ENCODE peak calls at places on chromosomes 3 and 15, in four cellular contexts. Q, G, F and N are unnamed samples.

GRCh38 chr15:68403161-68403941 is 28.6 kb downstream of the ITGA11 start:
- DNase-seq in Q (no peak), F (no peak), G (no peak), N (no peak)

GRCh38 chr15:81786776-81787175 is 259.0 kb downstream of the MEX3B start:
- DNase-seq in Q (no peak), G (no peak), F (no peak), N (no peak)

GRCh38 chr15:57384816-57385215 is 8.5 kb downstream of the CGNL1 start:
- DNase-seq in Q (no peak), G (no peak), F (peak), N (no peak)

GRCh38 chr15:43187544-43188155 is 2.4 kb downstream of the CCNDBP1 start:
- DNase-seq in F (peak), Q (peak), G (no peak), N (no peak)

GRCh38 chr3:46463868-46464241 is 850 bp downstream of the LTF start:
- DNase-seq in Q (no peak), F (no peak), G (no peak), N (no peak)

GRCh38 chr3:45616158-45616557 is 21.6 kb downstream of the LIMD1 start:
- DNase-seq in G (no peak), Q (no peak), F (no peak), N (no peak)

GRCh38 chr3:10468611-10469354 is 36.6 kb downstream of the ATP2B2 start:
- DNase-seq in F (no peak), G (no peak), Q (no peak), N (no peak)

GRCh38 chr15:91289324-91289723 is 189.3 kb downstream of the SV2B start:
- DNase-seq in G (no peak), Q (no peak), F (no peak), N (no peak)

GRCh38 chr15:93036922-93037321 is 52.1 kb downstream of the RGMA start:
- DNase-seq in F (no peak), Q (no peak), G (no peak), N (no peak)

GRCh38 chr15:61822511-61822910 is 237.7 kb downstream of the VPS13C start:
- DNase-seq in Q (no peak), G (no peak), F (no peak), N (no peak)

GRCh38 chr15:83767786-83768185 is 113.9 kb downstream of the ADAMTSL3 start:
- DNase-seq in Q (no peak), F (peak), G (no peak), N (no peak)

GRCh38 chr3:19487386-19487785 is 339.1 kb downstream of the KCNH8 start:
- DNase-seq in G (no peak), F (no peak), Q (no peak), N (no peak)

GRCh38 chr3:26622634-26623408 is at the start of gene LRRC3B:
- DNase-seq in F (no peak), Q (no peak), G (peak), N (no peak)

GRCh38 chr15:58628206-58629057 is 121.1 kb downstream of the ADAM10 start:
- DNase-seq in F (no peak), Q (no peak), G (no peak), N (no peak)
- H3K4me3 ChIP-seq in F (peak), Q (peak), G (peak), N (peak)

DNA sequence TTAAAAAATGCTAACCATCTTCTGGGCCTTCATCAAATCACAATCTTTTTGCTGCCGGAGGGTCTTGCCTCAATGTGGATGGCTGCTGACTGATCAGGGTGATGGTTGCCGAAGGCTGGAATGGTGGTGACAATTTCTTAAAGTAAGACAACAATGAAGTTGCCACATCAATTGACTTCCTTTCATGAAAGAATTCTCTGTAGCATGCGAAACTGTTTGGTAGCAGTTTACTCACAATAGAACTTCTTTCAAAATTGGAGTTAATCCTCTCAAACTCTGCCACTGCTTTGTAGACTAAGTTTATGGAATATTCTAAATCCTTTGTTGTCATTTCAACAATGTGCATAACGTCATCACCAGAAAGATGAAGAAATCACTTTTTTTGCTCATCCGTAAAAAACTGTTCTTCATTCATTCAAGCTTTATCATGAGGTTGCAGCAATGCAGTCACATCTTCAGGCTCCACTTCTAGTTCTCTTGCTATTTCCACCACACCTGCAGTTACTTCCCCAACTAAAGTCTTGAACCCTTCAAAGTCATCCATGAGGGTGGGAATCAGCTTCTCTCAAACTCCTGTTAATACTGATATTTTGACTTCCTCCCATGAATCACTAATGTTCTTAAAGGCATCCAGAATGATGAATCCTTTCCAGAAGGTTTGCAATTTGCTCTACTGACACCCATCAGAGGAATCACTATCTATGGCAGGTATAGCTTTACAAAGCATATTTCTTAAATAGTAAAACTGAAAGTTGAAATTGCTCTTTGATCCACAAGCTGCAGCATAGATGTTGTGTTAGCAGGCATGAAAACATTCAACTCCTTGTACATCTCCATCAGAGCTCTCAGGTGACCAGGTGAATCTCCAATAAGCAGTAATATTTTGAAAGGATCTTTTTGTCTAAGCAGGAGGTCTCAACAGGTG is 66.1 kb downstream of the B3GNT5 start:
- DNase-seq in F (no peak), Q (no peak), G (no peak), N (no peak)
- TF ChIP-seq CTCF in F (no peak), Q (no peak), G (no peak), N (no peak)

GRCh38 chr3:148518520-148518919 is 179.2 kb upstream of the AGTR1 start:
- DNase-seq in G (no peak), Q (no peak), F (no peak), N (no peak)
- H3K4me3 ChIP-seq in G (no peak), Q (no peak), F (no peak), N (no peak)

DNA sequence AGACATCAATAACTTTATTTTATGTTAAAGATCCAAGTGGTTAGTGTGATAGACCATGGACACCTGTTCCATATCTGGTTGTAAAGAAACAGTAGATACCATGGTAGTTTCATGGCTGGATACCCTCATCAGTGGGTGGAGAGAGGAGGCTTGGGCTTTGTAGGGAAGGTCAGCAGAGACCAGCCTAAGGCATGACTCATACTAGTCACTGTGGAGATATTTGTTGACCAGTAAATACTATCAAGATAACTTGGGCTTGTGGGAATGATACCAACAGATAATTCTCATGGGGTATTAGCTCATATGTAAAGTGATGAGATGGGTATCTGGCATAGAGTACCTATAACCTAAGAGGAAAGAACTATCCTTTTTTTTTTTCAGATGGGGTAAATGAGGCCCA is 354.5 kb downstream of the CACNA2D3 start:
- DNase-seq in G (no peak), F (no peak), Q (no peak), N (no peak)
- TF ChIP-seq CTCF in G (no peak), F (no peak), Q (no peak), N (no peak)

GRCh38 chr15:60373327-60373726 is 24.5 kb downstream of the ANXA2 start:
- DNase-seq in F (no peak), Q (no peak), G (no peak), N (no peak)
- H3K4me3 ChIP-seq in F (no peak), Q (peak), G (no peak), N (no peak)

DNA sequence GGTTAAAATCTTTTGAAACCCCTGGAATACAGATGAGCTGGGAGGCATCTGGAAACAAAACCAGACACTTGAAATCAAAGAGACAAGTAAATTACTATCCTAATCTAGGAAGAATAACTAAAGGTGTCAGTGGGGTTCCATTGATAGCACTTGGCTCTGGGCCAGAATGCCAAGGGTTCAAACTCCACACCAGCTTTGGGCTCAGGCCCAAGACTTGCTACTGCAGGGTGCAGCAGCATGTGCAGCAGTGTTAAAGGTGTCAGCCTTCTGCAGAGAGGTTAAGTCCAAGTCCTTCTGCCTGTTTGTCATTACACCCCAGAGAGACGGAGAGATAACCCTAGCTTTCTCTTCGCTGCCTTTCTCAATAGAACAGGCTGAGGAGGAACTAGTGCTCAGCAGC is 273.9 kb downstream of the TIGIT start:
- DNase-seq in Q (no peak), G (no peak), F (no peak), N (no peak)
- TF ChIP-seq CTCF in Q (no peak), G (no peak), F (no peak), N (no peak)

GRCh38 chr15:37880835-37881153 is 53.6 kb upstream of the TMCO5A start:
- DNase-seq in G (no peak), F (no peak), Q (no peak), N (no peak)

GRCh38 chr15:37881237-37882013 is 53.0 kb upstream of the TMCO5A start:
- DNase-seq in F (no peak), G (no peak), Q (no peak), N (no peak)

GRCh38 chr15:37880009-37880834 is 54.2 kb upstream of the TMCO5A start:
- DNase-seq in Q (peak), F (peak), G (no peak), N (peak)

GRCh38 chr15:37876900-37877299 is 57.5 kb upstream of the TMCO5A start:
- DNase-seq in Q (no peak), G (no peak), F (no peak), N (no peak)

DNA sequence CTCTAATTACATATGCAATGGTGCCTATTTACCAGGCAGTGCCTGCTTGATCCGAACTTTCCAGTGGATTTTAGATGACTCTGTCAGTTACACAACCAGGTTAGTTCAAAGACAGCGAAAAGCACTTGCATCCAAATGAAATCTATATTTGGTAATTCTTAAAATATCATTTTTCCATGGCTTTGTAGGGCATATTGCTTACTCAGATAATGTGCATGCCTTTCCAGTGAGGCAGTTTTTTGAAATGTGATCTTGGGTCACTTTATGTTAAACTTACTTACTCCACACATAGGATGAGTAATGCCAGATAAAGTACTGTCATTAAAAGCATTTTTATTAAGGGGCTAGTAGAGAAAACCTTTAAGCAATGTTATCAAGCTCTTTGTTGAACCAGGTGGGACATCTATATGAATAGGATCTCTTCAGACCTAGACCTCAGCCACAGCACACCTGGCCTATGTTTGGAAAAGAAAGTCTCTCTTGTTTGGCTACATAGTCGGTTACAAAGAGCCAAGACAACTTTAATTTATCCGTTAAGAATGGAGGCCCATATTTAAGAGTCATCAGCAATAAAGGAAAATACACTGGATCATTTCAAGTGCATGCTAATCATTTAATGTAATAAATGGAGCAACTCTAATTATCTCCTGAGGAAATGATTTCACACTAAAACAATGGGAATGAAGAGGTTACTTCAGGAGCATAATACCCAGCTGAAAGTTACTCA is 56.4 kb upstream of the TMCO5A start:
- DNase-seq in G (no peak), Q (no peak), F (peak), N (no peak)
- H3K4me3 ChIP-seq in G (no peak), Q (no peak), F (no peak), N (no peak)